ENCODE peak calls at places on chromosomes 3 and 15, in six cellular contexts. B, J, R, E, Q and V are unnamed samples.

GRCh38 chr3:146550743-146551510 is 6.5 kb upstream of the PLSCR1 start:
- DNase-seq in B (no peak), R (no peak), J (no peak), Q (no peak), E (peak; percentile 26), V (no peak)

GRCh38 chr3:53941174-53941573 is 49.5 kb upstream of the SELENOK start:
- DNase-seq in E (no peak), B (no peak), R (no peak), Q (no peak), J (no peak), V (no peak)

GRCh38 chr3:47473391-47473790 is 2.4 kb downstream of the SCAP start:
- DNase-seq in E (no peak), Q (no peak), J (no peak), R (peak; percentile 21), B (no peak), V (no peak)

GRCh38 chr15:64800476-64800875 is 25.0 kb downstream of the PIF1 start:
- DNase-seq in J (no peak), B (no peak), E (no peak), R (no peak), Q (no peak), V (no peak)

GRCh38 chr15:93418566-93418965 is 329.6 kb upstream of the RGMA start:
- DNase-seq in Q (no peak), E (no peak), B (no peak), R (no peak), J (no peak), V (no peak)

GRCh38 chr3:135229018-135229495 is 434.0 kb downstream of the EPHB1 start:
- DNase-seq in R (no peak), E (no peak), B (no peak), J (peak; percentile 43), Q (no peak), V (no peak)

GRCh38 chr15:70528270-70528706 is 235.1 kb downstream of the UACA start:
- DNase-seq in R (peak; percentile 66), E (peak; percentile 40), J (no peak), B (no peak), Q (peak; percentile 32), V (peak; percentile 66)

GRCh38 chr3:189363856-189364255 is 192.1 kb downstream of the TPRG1 start:
- DNase-seq in J (no peak), E (no peak), B (no peak), Q (no peak), R (no peak), V (no peak)

GRCh38 chr15:24068102-24068501 is 381.0 kb upstream of the NDN start:
- DNase-seq in J (no peak), E (no peak), Q (no peak), B (no peak), R (no peak), V (no peak)

GRCh38 chr15:66581972-66582537 is 16.3 kb upstream of the LCTL start:
- DNase-seq in E (no peak), Q (no peak), J (no peak), R (peak; percentile 62), B (no peak), V (no peak)

GRCh38 chr3:68256635-68257034 is 602.2 kb upstream of the SUCLG2 start:
- DNase-seq in Q (no peak), R (no peak), B (peak; percentile 10), J (peak; percentile 45), E (no peak), V (no peak)

GRCh38 chr15:36642311-36642710 is 62.9 kb downstream of the CDIN1 start:
- DNase-seq in R (no peak), J (no peak), B (no peak), Q (no peak), E (no peak), V (no peak)

GRCh38 chr3:132351222-132351806 is 34.1 kb downstream of the ACP3 start:
- DNase-seq in R (no peak), B (no peak), J (no peak), Q (no peak), E (no peak), V (no peak)

GRCh38 chr3:138125548-138126221 is 6.5 kb downstream of the A4GNT start:
- DNase-seq in B (no peak), Q (no peak), E (no peak), R (no peak), J (no peak), V (no peak)

GRCh38 chr15:71691700-71692417 is 118.5 kb upstream of the NR2E3 start:
- DNase-seq in E (no peak), R (no peak), J (no peak), B (no peak), Q (no peak), V (no peak)

DNA sequence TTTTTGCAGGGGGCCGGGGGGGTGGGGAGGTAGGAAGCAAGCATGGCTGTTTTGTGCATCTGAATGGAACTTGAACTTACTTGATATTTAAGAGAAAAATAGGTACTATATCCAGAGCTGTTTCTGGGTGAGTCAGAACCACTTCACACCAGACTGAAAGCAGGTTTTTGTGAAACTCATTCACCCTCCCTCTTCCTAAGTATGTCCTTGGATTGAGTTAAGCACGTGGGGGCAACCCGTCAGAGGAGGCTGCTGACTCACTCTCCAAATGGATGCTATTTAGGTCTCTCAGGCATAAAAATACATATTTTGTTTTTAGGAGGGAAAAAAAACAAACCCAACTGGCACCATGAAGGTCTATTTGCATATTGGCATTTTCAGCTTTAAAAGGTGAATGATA is 270.3 kb downstream of the RYR3 start:
- DNase-seq in J (no peak), R (no peak), Q (no peak), B (no peak), E (no peak), V (no peak)
- TF ChIP-seq SP1 in J (no peak), R (no peak), Q (no peak), B (no peak), E (no peak), V (no peak)

GRCh38 chr15:60128000-60128376 is 123.9 kb downstream of the FOXB1 start:
- DNase-seq in E (no peak), J (no peak), R (no peak), B (no peak), Q (no peak), V (no peak)
- TF ChIP-seq SP1 in E (no peak), J (no peak), R (no peak), B (no peak), Q (no peak), V (no peak)

DNA sequence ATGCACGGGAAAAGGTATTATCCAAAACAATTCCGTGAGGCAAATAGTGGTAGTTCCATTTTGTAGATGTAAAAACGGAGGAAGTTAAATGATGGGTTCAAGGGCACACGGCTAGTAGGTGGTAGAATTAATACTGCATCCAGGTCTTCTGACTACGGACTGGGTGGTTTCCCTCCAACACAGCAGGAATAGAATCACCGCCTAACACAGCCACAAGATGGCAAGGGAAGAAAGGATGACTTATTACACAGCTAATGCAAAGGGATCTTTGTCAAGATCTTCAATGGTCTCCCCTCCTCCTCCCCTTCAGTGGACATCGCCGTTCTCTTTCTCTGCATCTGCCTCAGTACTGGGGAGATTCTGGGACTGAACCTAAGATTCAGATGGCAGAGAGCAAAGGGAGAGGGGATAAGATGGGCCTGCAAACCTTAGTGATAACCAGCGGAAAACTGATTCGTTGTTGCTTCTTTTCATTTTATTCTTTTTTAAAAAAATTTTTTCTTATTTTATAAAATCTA is 574 bp upstream of the TOPBP1 start:
- DNase-seq in R (peak; percentile 71), E (no peak), J (no peak), B (peak; percentile 31), Q (no peak), V (no peak)
- TF ChIP-seq SP1 in R (no peak), E (no peak), J (no peak), B (no peak), Q (no peak), V (no peak)

GRCh38 chr3:9079674-9080073 is 116.4 kb upstream of the RAD18 start:
- DNase-seq in J (no peak), E (no peak), Q (no peak), R (no peak), B (no peak), V (no peak)
- TF ChIP-seq SP1 in J (no peak), E (no peak), Q (no peak), R (no peak), B (no peak), V (no peak)

GRCh38 chr3:144270100-144270499 is 298.5 kb downstream of the DIPK2A start:
- DNase-seq in J (no peak), Q (no peak), R (no peak), E (no peak), B (no peak), V (no peak)
- TF ChIP-seq SP1 in J (no peak), Q (no peak), R (no peak), E (no peak), B (no peak), V (no peak)

GRCh38 chr3:34882764-34883163 is 756.6 kb upstream of the ARPP21 start:
- DNase-seq in B (no peak), E (no peak), J (no peak), R (no peak), Q (no peak), V (no peak)
- TF ChIP-seq SP1 in B (no peak), E (no peak), J (no peak), R (no peak), Q (no peak), V (no peak)

GRCh38 chr15:78950343-78950742 is 5.5 kb upstream of the CTSH start:
- DNase-seq in R (peak; percentile 64), E (no peak), J (no peak), B (no peak), Q (no peak), V (no peak)

GRCh38 chr15:78950906-78951840 is 6.3 kb upstream of the CTSH start:
- DNase-seq in J (no peak), Q (no peak), B (no peak), R (peak; percentile 61), E (no peak), V (no peak)

GRCh38 chr15:78955355-78955754 is 10.5 kb upstream of the CTSH start:
- DNase-seq in R (no peak), E (no peak), Q (no peak), J (no peak), B (no peak), V (no peak)

GRCh38 chr15:78949461-78949860 is 4.6 kb upstream of the CTSH start:
- DNase-seq in E (no peak), R (no peak), J (no peak), Q (no peak), B (no peak), V (no peak)

DNA sequence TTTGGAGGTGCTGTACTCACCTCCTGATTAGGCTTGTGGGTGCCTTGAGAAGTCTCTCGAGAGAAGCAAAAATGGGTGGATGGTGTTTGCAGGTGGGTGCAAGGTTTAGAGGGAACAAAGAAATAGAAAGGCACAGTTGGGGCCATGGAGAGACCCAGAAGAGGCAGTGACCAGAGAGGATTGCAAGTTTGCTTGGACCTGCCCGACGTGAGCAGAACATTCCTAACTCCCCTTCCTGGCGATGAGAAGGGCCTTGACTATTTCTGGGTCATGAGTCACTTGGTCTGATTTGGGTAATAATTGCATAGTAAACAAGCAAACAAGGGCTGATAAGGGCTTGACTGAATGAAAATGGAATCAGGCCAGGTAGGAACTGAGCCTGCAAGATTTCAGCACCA is 7.0 kb upstream of the CTSH start:
- DNase-seq in B (no peak), Q (no peak), E (no peak), R (peak; percentile 85), J (no peak), V (no peak)
- TF ChIP-seq SP1 in B (no peak), Q (no peak), E (no peak), R (no peak), J (no peak), V (no peak)

GRCh38 chr3:129315386-129315991 is 36.8 kb downstream of the HMCES start:
- DNase-seq in R (no peak), E (no peak), J (no peak), Q (no peak), B (no peak), V (no peak)
- TF ChIP-seq SP1 in R (no peak), E (no peak), J (no peak), Q (peak; percentile 17), B (no peak), V (no peak)